ENCODE peak calls at places on chromosomes 5 and 9, in eight cellular contexts. One of them, this sample, is unnamed.

GRCh38 chr5:39192449-39193160 is 26.8 kb downstream of the FYB1 start:
- DNase-seq in GM19239: no peak
- DNase-seq in endothelial cell: no peak
- DNase-seq in RKO: no peak
- DNase-seq in T-helper 9 cell: no peak
- DNase-seq in PC-9: no peak
- DNase-seq in non-pigmented ciliary epithelial cell: no peak
- DNase-seq in activated CD4-positive, alpha-beta T cell treated with anti-CD3 and anti-CD28 coated beads, Interleukin-2, amount 50 U/mL, for 1 hour: no peak
- DNase-seq in this sample: no peak

GRCh38 chr5:112555691-112556090 is 136.6 kb upstream of the EPB41L4A start:
- DNase-seq in GM19239: no peak
- DNase-seq in endothelial cell: no peak
- DNase-seq in RKO: no peak
- DNase-seq in T-helper 9 cell: no peak
- DNase-seq in PC-9: no peak
- DNase-seq in non-pigmented ciliary epithelial cell: peak; percentile 6
- DNase-seq in activated CD4-positive, alpha-beta T cell treated with anti-CD3 and anti-CD28 coated beads, Interleukin-2, amount 50 U/mL, for 1 hour: no peak
- DNase-seq in this sample: no peak

GRCh38 chr5:56094579-56095361 is 100.0 kb upstream of the IL6ST start:
- DNase-seq in GM19239: no peak
- DNase-seq in endothelial cell: no peak
- DNase-seq in RKO: no peak
- DNase-seq in T-helper 9 cell: no peak
- DNase-seq in PC-9: no peak
- DNase-seq in non-pigmented ciliary epithelial cell: no peak
- DNase-seq in activated CD4-positive, alpha-beta T cell treated with anti-CD3 and anti-CD28 coated beads, Interleukin-2, amount 50 U/mL, for 1 hour: peak; percentile 24
- DNase-seq in this sample: no peak

GRCh38 chr5:44542470-44542869 is 153.2 kb upstream of the FGF10 start:
- DNase-seq in GM19239: no peak
- DNase-seq in endothelial cell: no peak
- DNase-seq in RKO: no peak
- DNase-seq in T-helper 9 cell: no peak
- DNase-seq in PC-9: no peak
- DNase-seq in non-pigmented ciliary epithelial cell: no peak
- DNase-seq in activated CD4-positive, alpha-beta T cell treated with anti-CD3 and anti-CD28 coated beads, Interleukin-2, amount 50 U/mL, for 1 hour: no peak
- DNase-seq in this sample: no peak

GRCh38 chr9:136544549-136545064 is 1.2 kb downstream of the NOTCH1 start:
- DNase-seq in GM19239: no peak
- DNase-seq in endothelial cell: no peak
- DNase-seq in RKO: peak; percentile 61
- DNase-seq in T-helper 9 cell: peak; percentile 38
- DNase-seq in PC-9: peak; percentile 80
- DNase-seq in non-pigmented ciliary epithelial cell: no peak
- DNase-seq in activated CD4-positive, alpha-beta T cell treated with anti-CD3 and anti-CD28 coated beads, Interleukin-2, amount 50 U/mL, for 1 hour: peak; percentile 52
- DNase-seq in this sample: peak; percentile 63

GRCh38 chr5:163005949-163006348 is 431.4 kb upstream of the CCNG1 start:
- DNase-seq in GM19239: no peak
- DNase-seq in endothelial cell: no peak
- DNase-seq in RKO: peak; percentile 70
- DNase-seq in T-helper 9 cell: no peak
- DNase-seq in PC-9: no peak
- DNase-seq in non-pigmented ciliary epithelial cell: no peak
- DNase-seq in activated CD4-positive, alpha-beta T cell treated with anti-CD3 and anti-CD28 coated beads, Interleukin-2, amount 50 U/mL, for 1 hour: no peak
- DNase-seq in this sample: no peak

GRCh38 chr5:15501057-15501791 is 1.2 kb downstream of the FBXL7 start:
- DNase-seq in GM19239: no peak
- DNase-seq in endothelial cell: peak; percentile 65
- DNase-seq in RKO: no peak
- DNase-seq in T-helper 9 cell: no peak
- DNase-seq in PC-9: no peak
- DNase-seq in non-pigmented ciliary epithelial cell: no peak
- DNase-seq in activated CD4-positive, alpha-beta T cell treated with anti-CD3 and anti-CD28 coated beads, Interleukin-2, amount 50 U/mL, for 1 hour: no peak
- DNase-seq in this sample: no peak

GRCh38 chr5:108119123-108119522 is 262.8 kb downstream of the FBXL17 start:
- DNase-seq in GM19239: no peak
- DNase-seq in endothelial cell: no peak
- DNase-seq in RKO: no peak
- DNase-seq in T-helper 9 cell: no peak
- DNase-seq in PC-9: no peak
- DNase-seq in non-pigmented ciliary epithelial cell: no peak
- DNase-seq in activated CD4-positive, alpha-beta T cell treated with anti-CD3 and anti-CD28 coated beads, Interleukin-2, amount 50 U/mL, for 1 hour: no peak
- DNase-seq in this sample: no peak

GRCh38 chr9:136095028-136095494 is at the start of gene NACC2:
- DNase-seq in GM19239: peak; percentile 69
- DNase-seq in endothelial cell: peak; percentile 38
- DNase-seq in RKO: peak; percentile 83
- DNase-seq in T-helper 9 cell: no peak
- DNase-seq in PC-9: peak; percentile 78
- DNase-seq in non-pigmented ciliary epithelial cell: no peak
- DNase-seq in activated CD4-positive, alpha-beta T cell treated with anti-CD3 and anti-CD28 coated beads, Interleukin-2, amount 50 U/mL, for 1 hour: no peak
- DNase-seq in this sample: no peak

GRCh38 chr5:1135696-1136525 is 24.0 kb upstream of the SLC12A7 start:
- DNase-seq in GM19239: no peak
- DNase-seq in endothelial cell: no peak
- DNase-seq in RKO: no peak
- DNase-seq in T-helper 9 cell: no peak
- DNase-seq in PC-9: no peak
- DNase-seq in non-pigmented ciliary epithelial cell: no peak
- DNase-seq in activated CD4-positive, alpha-beta T cell treated with anti-CD3 and anti-CD28 coated beads, Interleukin-2, amount 50 U/mL, for 1 hour: no peak
- DNase-seq in this sample: no peak

GRCh38 chr5:148937239-148937638 is 110.8 kb downstream of the ADRB2 start:
- DNase-seq in GM19239: no peak
- DNase-seq in endothelial cell: no peak
- DNase-seq in RKO: no peak
- DNase-seq in T-helper 9 cell: no peak
- DNase-seq in PC-9: no peak
- DNase-seq in non-pigmented ciliary epithelial cell: no peak
- DNase-seq in activated CD4-positive, alpha-beta T cell treated with anti-CD3 and anti-CD28 coated beads, Interleukin-2, amount 50 U/mL, for 1 hour: no peak
- DNase-seq in this sample: no peak

GRCh38 chr9:8769153-8769552 is 969.6 kb upstream of the DMAC1 start:
- DNase-seq in GM19239: no peak
- DNase-seq in endothelial cell: no peak
- DNase-seq in RKO: no peak
- DNase-seq in T-helper 9 cell: no peak
- DNase-seq in PC-9: no peak
- DNase-seq in non-pigmented ciliary epithelial cell: no peak
- DNase-seq in activated CD4-positive, alpha-beta T cell treated with anti-CD3 and anti-CD28 coated beads, Interleukin-2, amount 50 U/mL, for 1 hour: no peak
- DNase-seq in this sample: no peak

GRCh38 chr5:14879985-14880589 is 8.5 kb upstream of the ANKH start:
- DNase-seq in GM19239: no peak
- DNase-seq in endothelial cell: no peak
- DNase-seq in RKO: no peak
- DNase-seq in T-helper 9 cell: no peak
- DNase-seq in PC-9: no peak
- DNase-seq in non-pigmented ciliary epithelial cell: no peak
- DNase-seq in activated CD4-positive, alpha-beta T cell treated with anti-CD3 and anti-CD28 coated beads, Interleukin-2, amount 50 U/mL, for 1 hour: no peak
- DNase-seq in this sample: no peak

GRCh38 chr9:72557549-72557948 is 36.1 kb downstream of the TMC1 start:
- DNase-seq in GM19239: no peak
- DNase-seq in endothelial cell: no peak
- DNase-seq in RKO: peak; percentile 64
- DNase-seq in T-helper 9 cell: no peak
- DNase-seq in PC-9: peak; percentile 77
- DNase-seq in non-pigmented ciliary epithelial cell: peak; percentile 91
- DNase-seq in activated CD4-positive, alpha-beta T cell treated with anti-CD3 and anti-CD28 coated beads, Interleukin-2, amount 50 U/mL, for 1 hour: peak; percentile 1
- DNase-seq in this sample: no peak

GRCh38 chr5:82364497-82364896 is 86.3 kb upstream of the RPS23 start:
- DNase-seq in GM19239: no peak
- DNase-seq in endothelial cell: peak; percentile 28
- DNase-seq in RKO: peak; percentile 19
- DNase-seq in T-helper 9 cell: no peak
- DNase-seq in PC-9: no peak
- DNase-seq in non-pigmented ciliary epithelial cell: no peak
- DNase-seq in activated CD4-positive, alpha-beta T cell treated with anti-CD3 and anti-CD28 coated beads, Interleukin-2, amount 50 U/mL, for 1 hour: no peak
- DNase-seq in this sample: no peak

GRCh38 chr5:96868603-96869371 is 7.5 kb upstream of the ERAP2 start:
- DNase-seq in GM19239: peak; percentile 35
- DNase-seq in endothelial cell: peak; percentile 15
- DNase-seq in RKO: peak; percentile 83
- DNase-seq in T-helper 9 cell: no peak
- DNase-seq in PC-9: no peak
- DNase-seq in non-pigmented ciliary epithelial cell: no peak
- DNase-seq in activated CD4-positive, alpha-beta T cell treated with anti-CD3 and anti-CD28 coated beads, Interleukin-2, amount 50 U/mL, for 1 hour: no peak
- DNase-seq in this sample: no peak

GRCh38 chr5:1633605-1634336 is 110.0 kb upstream of the LPCAT1 start:
- DNase-seq in GM19239: peak; percentile 92
- DNase-seq in endothelial cell: peak; percentile 75
- DNase-seq in RKO: peak; percentile 88
- DNase-seq in T-helper 9 cell: peak; percentile 41
- DNase-seq in PC-9: peak; percentile 88
- DNase-seq in non-pigmented ciliary epithelial cell: no peak
- DNase-seq in activated CD4-positive, alpha-beta T cell treated with anti-CD3 and anti-CD28 coated beads, Interleukin-2, amount 50 U/mL, for 1 hour: peak; percentile 49
- DNase-seq in this sample: peak; percentile 87

GRCh38 chr9:77827104-77827784 is 179.1 kb upstream of the GNA14 start:
- DNase-seq in GM19239: no peak
- DNase-seq in endothelial cell: no peak
- DNase-seq in RKO: no peak
- DNase-seq in T-helper 9 cell: no peak
- DNase-seq in PC-9: no peak
- DNase-seq in non-pigmented ciliary epithelial cell: no peak
- DNase-seq in activated CD4-positive, alpha-beta T cell treated with anti-CD3 and anti-CD28 coated beads, Interleukin-2, amount 50 U/mL, for 1 hour: no peak
- DNase-seq in this sample: no peak

GRCh38 chr9:117412006-117412715 is 2.7 kb downstream of the ASTN2 start:
- DNase-seq in GM19239: no peak
- DNase-seq in endothelial cell: no peak
- DNase-seq in RKO: no peak
- DNase-seq in T-helper 9 cell: no peak
- DNase-seq in PC-9: no peak
- DNase-seq in non-pigmented ciliary epithelial cell: no peak
- DNase-seq in activated CD4-positive, alpha-beta T cell treated with anti-CD3 and anti-CD28 coated beads, Interleukin-2, amount 50 U/mL, for 1 hour: no peak
- DNase-seq in this sample: peak; percentile 80

GRCh38 chr5:59039003-59039295 is 456.1 kb downstream of the RAB3C start:
- DNase-seq in GM19239: no peak
- DNase-seq in endothelial cell: peak; percentile 36
- DNase-seq in RKO: no peak
- DNase-seq in T-helper 9 cell: no peak
- DNase-seq in PC-9: no peak
- DNase-seq in non-pigmented ciliary epithelial cell: no peak
- DNase-seq in activated CD4-positive, alpha-beta T cell treated with anti-CD3 and anti-CD28 coated beads, Interleukin-2, amount 50 U/mL, for 1 hour: no peak
- DNase-seq in this sample: no peak

GRCh38 chr9:8074645-8075044 is 275.1 kb upstream of the DMAC1 start:
- DNase-seq in GM19239: no peak
- DNase-seq in endothelial cell: no peak
- DNase-seq in RKO: no peak
- DNase-seq in T-helper 9 cell: no peak
- DNase-seq in PC-9: no peak
- DNase-seq in non-pigmented ciliary epithelial cell: no peak
- DNase-seq in activated CD4-positive, alpha-beta T cell treated with anti-CD3 and anti-CD28 coated beads, Interleukin-2, amount 50 U/mL, for 1 hour: no peak
- DNase-seq in this sample: no peak

GRCh38 chr9:77507212-77507961 is 140.7 kb downstream of the GNA14 start:
- DNase-seq in GM19239: no peak
- DNase-seq in endothelial cell: no peak
- DNase-seq in RKO: no peak
- DNase-seq in T-helper 9 cell: no peak
- DNase-seq in PC-9: no peak
- DNase-seq in non-pigmented ciliary epithelial cell: no peak
- DNase-seq in activated CD4-positive, alpha-beta T cell treated with anti-CD3 and anti-CD28 coated beads, Interleukin-2, amount 50 U/mL, for 1 hour: no peak
- DNase-seq in this sample: no peak

GRCh38 chr9:113446323-113446740 is 17.2 kb upstream of the RGS3 start:
- DNase-seq in GM19239: no peak
- DNase-seq in endothelial cell: no peak
- DNase-seq in RKO: peak; percentile 70
- DNase-seq in T-helper 9 cell: no peak
- DNase-seq in PC-9: no peak
- DNase-seq in non-pigmented ciliary epithelial cell: no peak
- DNase-seq in activated CD4-positive, alpha-beta T cell treated with anti-CD3 and anti-CD28 coated beads, Interleukin-2, amount 50 U/mL, for 1 hour: no peak
- DNase-seq in this sample: peak; percentile 29